ENCODE peak calls at places on chromosomes 13 and 19, in ten cellular contexts. R, P, W, M, V, F, G, I, Q and K are unnamed samples.

GRCh38 chr19:40411958-40412499 is 1.1 kb downstream of the PRX start:
- DNase-seq in R (peak), P (no peak), W (no peak), M (no peak), V (no peak), F (no peak), G (no peak), I (no peak), Q (peak), K (no peak)

GRCh38 chr13:110238795-110239194 is 68.2 kb downstream of the COL4A1 start:
- DNase-seq in R (no peak), P (no peak), W (no peak), M (no peak), V (no peak), F (no peak), G (peak), I (no peak), Q (no peak), K (no peak)

GRCh38 chr13:33207616-33207964 is 78.0 kb downstream of the STARD13 start:
- DNase-seq in R (no peak), P (no peak), W (no peak), M (no peak), V (no peak), F (no peak), G (peak), I (peak), Q (no peak), K (no peak)

GRCh38 chr19:46350758-46351159 is 3.9 kb downstream of the PPP5C start:
- DNase-seq in R (no peak), P (no peak), W (no peak), M (no peak), V (no peak), F (no peak), G (no peak), I (no peak), Q (no peak), K (peak)

GRCh38 chr13:74867460-74867859 is 614.5 kb downstream of the TBC1D4 start:
- DNase-seq in R (no peak), P (no peak), W (no peak), M (no peak), V (no peak), F (no peak), G (no peak), I (no peak), Q (no peak), K (no peak)

GRCh38 chr19:2385053-2385721 is 25.1 kb downstream of the TMPRSS9 start:
- DNase-seq in R (peak), P (no peak), W (no peak), M (no peak), V (peak), F (peak), G (no peak), I (peak), Q (peak), K (peak)

GRCh38 chr13:54206601-54207000 is 1178.0 kb downstream of the OLFM4 start:
- DNase-seq in R (no peak), P (no peak), W (no peak), M (no peak), V (no peak), F (no peak), G (no peak), I (no peak), Q (no peak), K (no peak)

GRCh38 chr19:36547001-36547732 is 19.1 kb upstream of the ZNF260 start:
- DNase-seq in R (no peak), P (no peak), W (no peak), M (no peak), V (no peak), F (no peak), G (no peak), I (no peak), Q (no peak), K (no peak)

GRCh38 chr19:34336781-34337271 is 28.2 kb upstream of the GPI start:
- DNase-seq in R (peak), P (no peak), W (no peak), M (no peak), V (no peak), F (no peak), G (no peak), I (no peak), Q (peak), K (no peak)

GRCh38 chr13:70541451-70541850 is 433.2 kb upstream of the KLHL1 start:
- DNase-seq in R (no peak), P (no peak), W (no peak), M (no peak), V (no peak), F (no peak), G (no peak), I (no peak), Q (no peak), K (no peak)

GRCh38 chr13:111344471-111345191 is 24.2 kb downstream of the TEX29 start:
- DNase-seq in R (no peak), P (no peak), W (no peak), M (peak), V (no peak), F (peak), G (peak), I (peak), Q (peak), K (peak)

GRCh38 chr19:6706633-6706958 is 13.9 kb downstream of the C3 start:
- DNase-seq in R (no peak), P (no peak), W (no peak), M (no peak), V (no peak), F (no peak), G (no peak), I (no peak), Q (no peak), K (no peak)

GRCh38 chr19:14182481-14182880 is 23.5 kb downstream of the ADGRL1 start:
- DNase-seq in R (peak), P (no peak), W (no peak), M (no peak), V (no peak), F (no peak), G (no peak), I (no peak), Q (no peak), K (no peak)

DNA sequence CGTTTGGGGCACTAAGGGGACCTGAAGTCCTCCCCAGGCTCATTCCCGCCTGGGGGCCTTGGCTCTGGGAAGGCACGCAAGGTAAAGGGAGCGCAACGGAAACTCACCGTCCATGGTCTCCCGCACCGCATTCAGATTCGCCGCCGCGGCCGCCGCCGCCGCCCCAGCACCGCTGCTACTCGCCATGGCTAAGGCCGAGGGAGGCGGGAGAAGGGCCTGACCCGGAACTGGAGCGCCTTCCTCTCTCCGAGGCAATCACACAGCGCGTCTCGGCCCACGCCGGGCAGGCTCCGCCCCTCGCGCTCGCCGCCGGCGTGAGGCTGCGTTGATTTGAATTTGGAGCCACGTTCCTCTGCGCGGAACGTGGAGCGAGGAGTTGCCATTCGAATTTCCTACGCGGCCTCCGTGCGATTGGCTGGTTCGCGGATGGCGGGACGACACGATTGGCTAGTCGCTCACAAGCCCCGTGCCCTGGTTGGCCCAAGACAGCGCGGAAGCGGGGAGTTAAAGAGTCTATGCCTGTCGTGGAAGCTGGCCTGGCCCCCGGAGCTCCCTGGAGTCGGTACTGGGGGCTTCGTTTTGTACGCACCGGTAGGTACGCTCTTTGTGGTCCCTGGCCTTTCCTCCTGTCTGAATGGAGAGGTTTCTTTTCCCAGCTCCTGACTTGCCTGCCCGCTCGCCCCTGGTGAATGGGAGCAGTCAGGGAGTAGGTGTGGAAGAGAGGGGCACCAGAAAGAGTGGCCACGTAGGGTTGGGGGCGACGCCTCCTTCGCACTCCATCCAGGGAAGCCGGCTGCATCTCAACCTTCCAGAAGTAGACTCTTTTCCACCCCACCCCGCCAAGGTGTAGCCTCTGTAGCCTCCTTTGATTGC is at the start of the genes BORA and MZT1:
- DNase-seq in R (peak), P (peak), W (peak), M (peak), V (peak), F (peak), G (peak), I (peak), Q (peak), K (peak)
- TF ChIP-seq POLR2AphosphoS5 in R (no peak), P (peak), W (peak), M (peak), V (peak), F (no peak), G (peak), I (peak), Q (peak), K (peak)

GRCh38 chr19:12843999-12844732 is 5.9 kb downstream of the MAST1 start:
- DNase-seq in R (no peak), P (no peak), W (no peak), M (no peak), V (no peak), F (no peak), G (no peak), I (no peak), Q (no peak), K (no peak)

GRCh38 chr19:12843328-12843727 is 5.0 kb downstream of the MAST1 start:
- DNase-seq in R (no peak), P (no peak), W (no peak), M (no peak), V (no peak), F (no peak), G (no peak), I (no peak), Q (no peak), K (no peak)

GRCh38 chr19:12842511-12842910 is 4.2 kb downstream of the MAST1 start:
- DNase-seq in R (no peak), P (no peak), W (no peak), M (no peak), V (no peak), F (no peak), G (no peak), I (no peak), Q (no peak), K (no peak)

DNA sequence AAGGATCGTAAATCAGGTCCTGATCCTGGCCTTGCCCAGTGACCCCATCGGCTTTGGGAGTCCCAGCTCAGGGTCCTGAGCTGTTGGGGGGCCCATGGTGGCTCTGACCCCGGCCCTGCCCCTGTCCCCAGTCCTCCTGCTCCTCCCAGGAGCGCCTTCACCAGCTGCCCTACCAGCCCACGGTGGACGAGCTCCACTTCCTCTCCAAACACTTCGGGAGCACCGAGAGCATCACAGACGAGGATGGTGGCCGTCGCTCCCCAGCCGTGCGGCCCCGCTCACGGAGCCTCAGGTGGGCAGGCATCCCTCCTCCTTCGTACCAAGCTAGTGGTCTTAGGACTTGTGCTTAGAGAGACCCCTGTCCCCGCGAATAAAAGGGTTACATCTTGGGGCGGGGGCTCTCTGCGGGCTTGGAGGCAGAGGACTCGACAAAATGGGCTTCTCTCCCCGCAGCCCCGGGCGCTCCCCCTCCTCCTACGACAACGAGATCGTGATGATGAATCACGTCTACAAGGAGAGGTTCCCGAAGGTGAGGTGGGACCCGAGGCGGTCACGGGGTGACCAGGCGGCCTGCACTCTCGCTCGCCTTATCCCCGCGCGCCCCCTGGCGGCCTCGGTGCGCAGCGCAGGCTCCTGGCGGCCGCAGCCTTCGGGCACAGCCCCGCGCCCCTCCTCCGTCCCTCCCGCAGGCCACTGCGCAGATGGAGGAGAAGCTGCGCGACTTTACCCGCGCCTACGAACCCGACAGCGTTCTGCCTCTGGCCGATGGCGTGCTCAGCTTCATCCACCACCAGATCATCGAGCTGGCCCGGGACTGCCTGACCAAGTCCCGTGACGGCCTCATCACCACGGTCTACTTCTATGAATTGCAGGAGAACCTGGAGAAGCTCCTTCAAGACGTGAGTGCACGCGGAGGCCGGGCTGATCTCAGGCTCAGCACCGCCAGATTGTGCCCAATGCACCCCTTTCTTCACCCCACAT is 9.1 kb downstream of the MAST1 start:
- DNase-seq in R (peak), P (peak), W (peak), M (peak), V (peak), F (no peak), G (peak), I (peak), Q (peak), K (peak)
- H3K4me3 ChIP-seq in R (peak), P (no peak), W (peak), M (peak), V (no peak), F (no peak), G (peak), I (no peak), Q (no peak), K (no peak)

GRCh38 chr13:27079421-27079958 is 92.1 kb downstream of the USP12 start:
- DNase-seq in R (no peak), P (no peak), W (no peak), M (no peak), V (no peak), F (peak), G (no peak), I (no peak), Q (no peak), K (no peak)
- TF ChIP-seq EP300 in R (peak), P (no peak), W (no peak), M (no peak), V (no peak), F (no peak), G (no peak), I (no peak), Q (no peak), K (no peak)

DNA sequence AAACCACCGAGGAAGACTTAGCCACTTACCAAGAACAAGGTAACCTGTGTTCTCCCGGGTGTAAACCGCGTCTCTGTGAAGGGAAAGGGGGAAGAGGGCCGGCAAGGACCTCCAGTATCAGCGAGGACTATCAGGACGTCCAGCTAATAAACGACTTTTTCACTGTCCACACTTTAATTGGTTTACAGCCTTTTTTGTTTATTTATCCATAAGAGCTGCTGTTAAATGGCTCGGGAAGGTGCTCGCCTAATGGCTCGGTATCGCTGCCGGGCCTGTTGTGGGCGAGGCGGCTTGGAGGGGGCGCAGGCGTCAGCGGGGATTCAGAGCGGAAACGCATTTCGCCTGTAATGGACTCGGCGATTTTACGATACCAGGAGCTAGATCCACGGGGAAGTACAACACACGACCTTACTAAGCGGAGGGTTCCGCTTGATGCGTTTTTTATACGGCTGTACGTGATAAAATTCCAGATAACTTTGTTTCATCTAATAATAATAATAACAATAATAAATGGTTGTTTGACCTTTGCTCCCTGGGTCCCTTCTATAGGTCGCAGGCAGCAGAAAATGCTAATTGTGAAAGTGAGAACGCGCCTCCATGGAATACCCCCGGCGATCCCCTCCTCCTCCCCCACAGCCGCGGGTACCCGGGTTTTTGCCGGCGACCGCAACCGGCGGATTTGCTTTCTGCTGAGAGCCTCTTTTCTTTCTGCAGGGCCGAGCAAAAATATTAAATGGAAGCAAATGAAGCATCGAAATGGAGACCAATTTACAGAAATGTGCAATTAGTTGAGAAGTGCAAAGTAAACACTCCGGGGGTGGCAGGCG is 2.5 kb upstream of the PDX1 start:
- DNase-seq in R (no peak), P (no peak), W (no peak), M (no peak), V (no peak), F (no peak), G (peak), I (no peak), Q (no peak), K (peak)
- TF ChIP-seq POLR2AphosphoS5 in R (no peak), P (peak), W (no peak), M (no peak), V (no peak), F (no peak), G (no peak), I (no peak), Q (no peak), K (no peak)

DNA sequence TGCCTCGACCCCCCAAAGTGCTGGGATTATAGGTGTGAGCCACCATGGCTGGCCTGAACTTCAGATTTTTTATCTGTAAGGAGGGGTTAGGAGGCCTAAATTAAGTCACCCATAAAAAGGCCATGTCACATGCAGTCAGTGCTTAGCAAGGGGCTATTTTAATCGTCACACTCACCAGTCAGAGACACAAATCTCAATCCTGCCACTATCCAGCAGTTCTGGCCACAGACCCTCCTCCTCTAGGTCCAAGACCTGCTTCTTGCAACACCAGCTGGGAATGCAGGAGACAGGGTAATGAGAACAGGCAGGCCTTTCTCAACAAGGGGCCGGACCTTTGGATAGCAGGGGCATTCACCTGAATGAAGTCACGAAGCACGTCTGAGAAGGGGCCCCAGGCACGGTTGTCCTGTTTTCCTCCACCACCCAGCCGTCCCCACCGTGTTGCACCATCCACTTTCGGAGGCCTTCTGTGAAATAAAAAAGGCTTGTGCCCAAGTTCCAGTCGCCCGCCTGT is 1.4 kb downstream of the FBXO27 start:
- DNase-seq in R (no peak), P (no peak), W (no peak), M (no peak), V (no peak), F (no peak), G (no peak), I (peak), Q (no peak), K (no peak)
- H3K4me3 ChIP-seq in R (peak), P (peak), W (peak), M (peak), V (no peak), F (peak), G (peak), I (peak), Q (peak), K (peak)

DNA sequence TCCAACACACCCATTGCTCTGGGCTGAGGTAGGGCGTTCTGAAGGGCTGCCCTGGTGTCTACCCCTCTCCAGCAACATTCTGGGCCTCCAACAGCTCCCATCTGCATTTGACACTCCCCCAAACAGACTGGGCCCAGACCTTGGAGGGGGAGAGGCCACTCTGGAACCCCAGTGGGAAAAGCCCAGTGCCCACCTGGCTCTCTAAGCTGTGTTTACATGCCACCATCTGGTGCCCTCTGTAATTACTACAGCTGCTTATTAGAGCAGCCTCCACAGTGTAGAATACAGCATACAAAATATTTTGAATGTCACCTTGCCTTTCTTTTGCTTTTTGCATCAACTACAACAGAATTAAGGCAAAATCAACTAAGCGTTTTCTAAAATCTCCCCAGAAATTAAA is 35.8 kb upstream of the TM9SF2 start:
- DNase-seq in R (no peak), P (no peak), W (no peak), M (no peak), V (no peak), F (no peak), G (peak), I (no peak), Q (no peak), K (no peak)
- TF ChIP-seq EP300 in R (no peak), P (no peak), W (no peak), M (no peak), V (no peak), F (no peak), G (no peak), I (no peak), Q (no peak), K (no peak)

DNA sequence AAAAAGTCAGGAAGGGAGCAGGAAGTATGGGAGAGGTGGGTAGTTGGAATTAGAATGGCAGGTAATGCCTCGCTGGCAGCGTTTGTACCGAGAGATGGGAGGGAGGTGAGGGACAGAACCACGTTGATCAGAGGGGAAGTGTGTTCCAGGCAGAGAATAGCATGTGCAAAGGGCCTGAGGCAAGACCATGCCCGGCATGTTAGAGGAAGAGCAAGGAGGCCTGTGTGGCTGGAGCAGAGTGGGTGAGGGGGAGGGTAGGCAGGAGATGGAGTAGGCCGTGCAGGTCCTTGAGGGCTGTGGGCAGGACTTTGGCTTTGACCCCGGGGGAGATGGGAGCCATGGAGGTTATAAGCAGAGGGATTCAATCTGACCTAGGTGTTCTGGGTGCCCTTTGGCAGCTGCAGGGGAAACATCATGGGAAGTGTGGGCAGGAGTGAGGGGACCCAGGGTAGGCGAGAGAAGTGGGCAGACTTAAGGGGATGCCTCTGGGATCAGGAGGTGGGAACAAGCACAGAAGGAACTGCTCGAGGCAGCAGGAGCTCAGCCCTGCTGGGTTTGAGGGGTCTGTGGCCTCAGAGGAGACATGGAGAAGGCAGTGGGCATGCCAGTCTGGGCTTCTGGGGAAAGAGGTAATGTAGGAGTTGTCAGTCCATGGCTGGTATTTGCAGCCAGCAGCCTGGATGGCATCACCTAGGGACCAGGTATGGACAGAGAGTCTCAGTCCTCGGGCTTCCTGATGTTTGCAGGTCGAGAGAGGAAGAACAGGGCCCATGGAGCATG is 48.8 kb downstream of the CD320 start:
- DNase-seq in R (no peak), P (peak), W (peak), M (no peak), V (no peak), F (no peak), G (no peak), I (no peak), Q (no peak), K (no peak)
- TF ChIP-seq POLR2AphosphoS5 in R (no peak), P (no peak), W (no peak), M (no peak), V (no peak), F (peak), G (no peak), I (no peak), Q (no peak), K (no peak)